ENCODE peak calls at places on chromosomes 1 and 21, in four cellular contexts. W is body of pancreas, U is AG10803, P is left ventricle myocardium inferior. Y is an unnamed sample.

GRCh38 chr21:42614811-42615342 is 38.5 kb upstream of the PDE9A start:
- DNase-seq in W (peak), U (no peak), P (no peak), Y (no peak)

GRCh38 chr1:224525411-224526040 is 90.6 kb upstream of the CNIH3 start:
- DNase-seq in W (no peak), U (peak), P (no peak), Y (no peak)

GRCh38 chr1:234970731-234971476 is 157.7 kb downstream of the TOMM20 start:
- DNase-seq in W (peak), U (peak), P (peak), Y (peak)

GRCh38 chr1:58308206-58308605 is 238.3 kb downstream of the OMA1 start:
- DNase-seq in W (no peak), U (no peak), P (no peak), Y (no peak)

GRCh38 chr1:92922378-92923035 is 38.8 kb downstream of the DIPK1A start:
- DNase-seq in W (no peak), U (peak), P (no peak), Y (peak)

GRCh38 chr1:240653030-240653429 is 41.1 kb upstream of the GREM2 start:
- DNase-seq in W (no peak), U (no peak), P (no peak), Y (no peak)

GRCh38 chr1:203267347-203267846 is 37.9 kb upstream of the BTG2 start:
- DNase-seq in W (peak), U (peak), P (peak), Y (peak)

GRCh38 chr1:159911668-159912067 is 11.7 kb upstream of the CFAP45 start:
- DNase-seq in W (no peak), U (no peak), P (no peak), Y (no peak)

GRCh38 chr1:221694109-221694508 is 47.8 kb downstream of the DUSP10 start:
- DNase-seq in W (no peak), U (no peak), P (no peak), Y (no peak)

GRCh38 chr1:204316164-204316563 is 43.6 kb downstream of the PLEKHA6 start:
- DNase-seq in W (no peak), U (no peak), P (no peak), Y (no peak)

GRCh38 chr1:56175211-56175610 is 404.2 kb downstream of the PLPP3 start:
- DNase-seq in W (no peak), U (no peak), P (no peak), Y (no peak)

GRCh38 chr1:35449334-35450008 is 107.7 kb downstream of the KIAA0319L start:
- DNase-seq in W (no peak), U (peak), P (no peak), Y (peak)

GRCh38 chr1:158199840-158200239 is 19.1 kb downstream of the CD1D start:
- DNase-seq in W (peak), U (no peak), P (no peak), Y (no peak)

GRCh38 chr1:235503333-235504121 is 725 bp downstream of the B3GALNT2 start:
- DNase-seq in W (peak), U (peak), P (peak), Y (no peak)

GRCh38 chr21:44526096-44526997 is 13.6 kb downstream of the KRTAP10-1 start:
- DNase-seq in W (no peak), U (no peak), P (no peak), Y (no peak)

GRCh38 chr1:178344513-178345077 is 152.2 kb downstream of the CLEC20A start:
- DNase-seq in W (no peak), U (peak), P (no peak), Y (peak)

GRCh38 chr1:15345711-15346355 is 63.9 kb upstream of the EFHD2 start:
- DNase-seq in W (peak), U (no peak), P (peak), Y (no peak)

GRCh38 chr1:87450615-87451209 is 122.0 kb downstream of the LMO4 start:
- DNase-seq in W (no peak), U (no peak), P (no peak), Y (no peak)

GRCh38 chr21:38241029-38241740 is 15.6 kb upstream of the KCNJ15 start:
- DNase-seq in W (peak), U (peak), P (peak), Y (peak)

GRCh38 chr1:19418503-19418971 is 66.8 kb downstream of the CAPZB start:
- DNase-seq in W (no peak), U (peak), P (no peak), Y (no peak)

GRCh38 chr1:29123871-29124365 is at the start of gene TMEM200B:
- DNase-seq in W (peak), U (no peak), P (peak), Y (no peak)

GRCh38 chr1:151846062-151846568 is 6.5 kb upstream of the C2CD4D start:
- DNase-seq in W (no peak), U (peak), P (no peak), Y (no peak)

GRCh38 chr1:230008721-230009120 is 58.3 kb upstream of the GALNT2 start:
- DNase-seq in W (no peak), U (no peak), P (no peak), Y (no peak)

GRCh38 chr1:180181048-180181447 is 26.4 kb downstream of the QSOX1 start:
- DNase-seq in W (peak), U (peak), P (no peak), Y (no peak)

GRCh38 chr1:33758698-33759097 is 105.2 kb upstream of the HMGB4 start:
- DNase-seq in W (peak), U (peak), P (peak), Y (peak)

GRCh38 chr1:31428436-31429221 is 15.6 kb downstream of the SERINC2 start:
- DNase-seq in W (no peak), U (no peak), P (no peak), Y (no peak)

GRCh38 chr1:23745515-23745914 is 2.2 kb downstream of the ELOA start:
- DNase-seq in W (peak), U (peak), P (no peak), Y (no peak)

GRCh38 chr1:85616011-85616705 is 35.6 kb downstream of the CCN1 start:
- DNase-seq in W (no peak), U (no peak), P (no peak), Y (no peak)

GRCh38 chr1:236027096-236027495 is 37.8 kb downstream of the NID1 start:
- DNase-seq in W (no peak), U (no peak), P (no peak), Y (no peak)

GRCh38 chr1:211599250-211599649 is 20.3 kb upstream of the SLC30A1 start:
- DNase-seq in W (no peak), U (no peak), P (no peak), Y (no peak)

GRCh38 chr1:248890549-248891498 is 15.2 kb upstream of the PGBD2 start:
- DNase-seq in W (no peak), U (peak), P (no peak), Y (no peak)

GRCh38 chr21:32916522-32917099 is 109.1 kb upstream of the OLIG2 start:
- DNase-seq in W (no peak), U (no peak), P (no peak), Y (no peak)

GRCh38 chr1:43005460-43006351 is 47.0 kb upstream of the SLC2A1 start:
- DNase-seq in W (no peak), U (no peak), P (no peak), Y (no peak)

GRCh38 chr1:155379180-155379876 is 58.6 kb downstream of the RUSC1 start:
- DNase-seq in W (no peak), U (peak), P (no peak), Y (peak)

GRCh38 chr1:233140519-233140918 is 155.0 kb downstream of the PCNX2 start:
- DNase-seq in W (no peak), U (peak), P (no peak), Y (no peak)

GRCh38 chr1:3399732-3400131 is 54.7 kb upstream of the ARHGEF16 start:
- DNase-seq in W (no peak), U (peak), P (no peak), Y (peak)

DNA sequence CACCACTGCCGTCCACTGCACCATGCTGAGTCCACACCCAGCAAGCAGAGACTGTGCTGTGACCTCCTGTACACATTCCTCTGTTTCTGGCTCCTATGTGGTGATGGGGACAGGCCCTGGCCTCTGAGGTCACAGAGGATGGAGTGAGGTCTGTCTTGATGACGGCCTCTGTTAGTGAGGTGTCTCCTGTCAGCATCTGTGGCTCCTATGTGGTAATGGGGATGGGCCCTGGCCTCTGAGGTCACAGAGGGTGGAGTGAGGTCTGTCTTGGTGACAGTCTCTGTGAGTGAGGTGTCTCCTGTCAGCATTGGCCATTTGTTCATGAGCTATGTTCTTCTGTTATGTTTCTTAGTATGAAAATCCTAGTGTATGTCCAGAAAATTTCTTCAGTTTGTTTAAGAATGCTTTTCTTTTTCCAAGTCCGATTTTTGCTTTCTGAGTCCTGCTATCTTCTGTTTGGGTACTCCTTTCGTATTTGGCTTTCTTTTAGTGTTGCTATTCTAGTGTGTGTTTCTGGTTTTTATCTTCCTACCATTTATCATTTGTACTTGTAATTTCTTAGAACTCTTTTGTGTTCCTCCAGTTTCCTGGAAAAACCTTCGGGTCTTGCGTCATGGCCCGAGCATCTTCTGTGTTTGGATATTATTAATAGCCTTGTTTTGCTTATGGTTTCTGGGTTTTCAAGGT is 13.4 kb downstream of the SNAP47 start:
- DNase-seq in W (no peak), U (no peak), P (peak), Y (no peak)
- H3K4me3 ChIP-seq in W (no peak), U (no peak), P (no peak), Y (no peak)

DNA sequence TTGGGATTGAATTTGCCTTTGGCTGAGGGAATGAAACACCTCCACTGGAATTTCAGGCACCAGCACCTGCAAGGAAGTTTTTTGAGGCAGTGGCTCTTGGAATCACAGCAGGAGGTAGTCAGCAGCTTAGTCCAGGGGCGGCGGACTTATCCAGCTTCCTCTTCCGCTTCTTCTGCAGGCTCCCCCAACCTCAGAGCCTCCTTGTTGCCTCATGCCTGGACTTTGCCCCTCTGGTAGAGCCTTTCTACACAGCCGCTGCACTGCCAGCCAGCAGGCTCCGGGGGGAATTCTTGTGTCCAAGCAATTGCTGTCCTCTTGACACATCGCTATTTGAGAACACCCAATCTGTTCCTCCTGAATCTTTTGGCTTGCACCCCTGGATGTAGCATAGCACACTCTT is 4.4 kb upstream of the RHEX start:
- DNase-seq in W (peak), U (no peak), P (no peak), Y (no peak)
- H3K4me3 ChIP-seq in W (no peak), U (no peak), P (no peak), Y (no peak)

DNA sequence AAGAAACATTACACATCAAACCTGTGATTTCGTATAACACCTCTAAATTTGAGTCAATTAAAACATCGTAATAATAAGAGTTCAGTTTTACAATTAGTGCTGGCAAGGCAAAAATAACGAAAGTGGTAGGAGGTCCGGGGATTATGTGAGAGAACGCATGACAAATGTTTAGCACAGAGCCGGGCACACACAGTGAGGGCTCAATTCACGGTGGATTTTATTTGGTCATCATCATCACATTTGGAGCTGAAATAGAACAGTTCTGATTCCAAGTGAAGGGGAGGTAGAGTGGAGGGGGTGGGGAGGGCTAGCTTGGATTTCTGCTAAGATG is 20.0 kb downstream of the H3-3A start:
- DNase-seq in W (no peak), U (no peak), P (no peak), Y (no peak)
- H3K4me3 ChIP-seq in W (no peak), U (peak), P (peak), Y (peak)

DNA sequence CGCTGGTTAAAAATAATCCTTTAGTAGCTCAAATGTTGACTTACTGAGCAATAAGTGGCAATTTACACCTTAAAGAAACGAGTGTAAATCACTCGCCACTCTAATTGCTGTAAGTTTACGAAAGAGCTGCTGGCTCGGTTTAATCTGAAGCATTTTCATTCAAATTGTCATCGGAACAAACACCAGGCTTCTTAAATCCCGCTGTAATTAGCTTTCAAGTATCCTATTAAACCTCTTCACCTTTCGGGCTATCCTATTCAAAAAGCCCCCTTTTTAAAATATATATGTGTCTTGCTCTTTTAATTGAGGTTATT is 1.6 kb downstream of the LHX8 start:
- DNase-seq in W (no peak), U (no peak), P (no peak), Y (no peak)
- H3K4me3 ChIP-seq in W (no peak), U (no peak), P (peak), Y (no peak)

GRCh38 chr1:47591801-47592200 is 154.0 kb downstream of the FOXD2 start:
- DNase-seq in W (no peak), U (no peak), P (no peak), Y (no peak)

GRCh38 chr1:47593001-47593568 is 155.2 kb downstream of the FOXD2 start:
- DNase-seq in W (no peak), U (no peak), P (no peak), Y (no peak)

GRCh38 chr1:47592296-47592975 is 154.6 kb downstream of the FOXD2 start:
- DNase-seq in W (no peak), U (no peak), P (no peak), Y (no peak)

GRCh38 chr1:47594627-47595026 is 156.8 kb downstream of the FOXD2 start:
- DNase-seq in W (no peak), U (no peak), P (no peak), Y (no peak)

DNA sequence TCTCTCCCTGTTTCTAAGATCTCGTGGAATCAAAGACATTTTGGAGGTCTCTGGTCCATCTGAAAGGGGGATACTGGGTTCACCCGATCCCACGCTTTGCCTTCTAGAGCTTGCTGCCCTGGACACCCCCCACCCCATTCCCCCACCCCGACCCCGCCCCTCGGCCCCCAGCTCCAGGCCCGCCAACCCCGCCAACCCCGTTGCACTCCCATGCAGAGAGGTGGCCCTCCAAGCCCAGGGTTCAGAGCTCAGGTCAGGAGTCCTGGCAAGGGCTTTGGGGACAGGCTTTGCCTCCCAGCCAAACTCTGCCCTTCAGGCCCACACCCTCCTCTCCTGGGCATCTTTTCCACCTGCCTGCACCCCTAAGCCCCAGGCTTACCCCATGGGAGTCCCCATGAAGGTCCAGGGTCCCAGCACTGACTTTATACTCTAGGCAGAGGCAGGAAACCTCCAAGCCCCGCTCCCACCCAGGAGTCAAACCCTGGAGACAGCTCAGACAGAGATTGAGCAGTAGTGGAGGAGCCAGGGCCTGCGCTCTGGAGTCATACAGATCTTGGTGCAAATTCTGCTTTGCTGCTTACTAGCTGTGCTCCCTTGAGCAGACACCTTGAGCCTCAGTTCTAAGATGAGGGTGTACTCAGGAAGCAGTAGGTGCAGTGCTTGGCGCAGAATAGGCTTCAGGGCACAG is 155.9 kb downstream of the FOXD2 start:
- DNase-seq in W (no peak), U (no peak), P (no peak), Y (no peak)
- H3K4me3 ChIP-seq in W (no peak), U (no peak), P (peak), Y (no peak)

DNA sequence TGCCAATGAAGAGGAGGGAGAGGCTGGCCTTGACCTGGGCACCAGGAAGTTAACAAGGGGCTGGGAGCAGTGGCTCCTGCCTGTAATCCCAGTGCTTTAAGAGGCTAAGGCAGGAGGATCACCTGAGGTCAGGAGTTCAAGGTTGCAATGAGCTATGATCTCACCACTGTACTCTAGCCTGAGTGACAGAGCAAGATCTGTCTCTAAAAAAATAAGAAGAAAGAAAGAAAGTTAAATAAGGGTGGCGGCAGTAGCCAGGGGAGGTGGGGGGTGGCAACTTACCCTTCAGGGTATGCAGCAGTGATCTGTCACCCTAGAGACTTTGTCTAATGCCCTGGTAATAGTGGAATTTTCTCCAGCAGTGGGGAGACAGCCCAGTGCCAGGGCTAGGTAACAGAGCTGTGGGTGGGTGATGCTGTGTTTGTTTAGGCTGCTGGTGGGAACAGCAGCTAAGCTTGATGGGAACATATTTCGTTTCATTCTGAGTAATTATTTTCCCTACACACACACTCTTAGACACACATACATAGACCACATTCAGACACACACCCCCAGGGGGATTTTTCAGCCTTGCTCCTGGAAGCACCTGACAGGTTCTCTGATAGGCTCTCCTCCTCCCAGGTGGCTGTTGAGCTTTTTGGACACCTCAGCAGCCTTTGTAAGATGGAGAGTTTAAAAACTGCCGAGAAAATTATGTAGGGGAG is 11.3 kb upstream of the SYT6 start:
- DNase-seq in W (no peak), U (no peak), P (no peak), Y (no peak)
- H3K4me3 ChIP-seq in W (no peak), U (no peak), P (no peak), Y (no peak)